ENCODE peak calls at places on chromosomes 3 and 15, in four cellular contexts. L is GM12878, O is A549, W is K562. I is an unnamed sample.

GRCh38 chr3:43105224-43105596 is 669 bp downstream of the POMGNT2 start:
- DNase-seq in L (no peak), O (no peak), W (no peak), I (no peak)

GRCh38 chr15:25849431-25849921 is 13.7 kb downstream of the ATP10A start:
- DNase-seq in L (no peak), O (peak), W (no peak), I (no peak)

GRCh38 chr3:122926322-122926721 is 101.2 kb downstream of the SEMA5B start:
- DNase-seq in L (no peak), O (no peak), W (no peak), I (no peak)

GRCh38 chr3:51963951-51964451 is 3.3 kb downstream of the PCBP4 start:
- DNase-seq in L (no peak), O (no peak), W (no peak), I (no peak)

GRCh38 chr3:38177175-38177574 is 11.8 kb downstream of the OXSR1 start:
- DNase-seq in L (no peak), O (no peak), W (no peak), I (no peak)

GRCh38 chr15:58934521-58934920 is 1.0 kb upstream of the SLTM start:
- DNase-seq in L (no peak), O (no peak), W (no peak), I (no peak)

GRCh38 chr15:52383100-52383588 is 87.5 kb upstream of the MYO5C start:
- DNase-seq in L (peak), O (no peak), W (no peak), I (no peak)

GRCh38 chr15:57382222-57382621 is 5.9 kb downstream of the CGNL1 start:
- DNase-seq in L (no peak), O (no peak), W (no peak), I (peak)

GRCh38 chr3:99674086-99674789 is 35.8 kb downstream of the COL8A1 start:
- DNase-seq in L (no peak), O (no peak), W (no peak), I (no peak)

GRCh38 chr3:114214542-114215341 is 22.6 kb downstream of the ZNF80 start:
- DNase-seq in L (no peak), O (no peak), W (no peak), I (no peak)

GRCh38 chr3:119969759-119970158 is 124.5 kb downstream of the GSK3B start:
- DNase-seq in L (no peak), O (no peak), W (no peak), I (no peak)

GRCh38 chr15:63353887-63354286 is 27.8 kb downstream of the CA12 start:
- DNase-seq in L (no peak), O (peak), W (no peak), I (no peak)

GRCh38 chr15:60844431-60845174 is 365.7 kb upstream of the ICE2 start:
- DNase-seq in L (no peak), O (no peak), W (no peak), I (no peak)

GRCh38 chr15:70140543-70141375 is 43.0 kb upstream of the TLE3 start:
- DNase-seq in L (no peak), O (peak), W (no peak), I (peak)

GRCh38 chr15:31275331-31276262 is 51.0 kb upstream of the KLF13 start:
- DNase-seq in L (no peak), O (no peak), W (no peak), I (no peak)

GRCh38 chr15:55694652-55695150 is 48.3 kb downstream of the PRTG start:
- DNase-seq in L (peak), O (peak), W (no peak), I (no peak)

GRCh38 chr3:100042144-100042543 is 72.2 kb downstream of the FILIP1L start:
- DNase-seq in L (no peak), O (peak), W (no peak), I (no peak)

DNA sequence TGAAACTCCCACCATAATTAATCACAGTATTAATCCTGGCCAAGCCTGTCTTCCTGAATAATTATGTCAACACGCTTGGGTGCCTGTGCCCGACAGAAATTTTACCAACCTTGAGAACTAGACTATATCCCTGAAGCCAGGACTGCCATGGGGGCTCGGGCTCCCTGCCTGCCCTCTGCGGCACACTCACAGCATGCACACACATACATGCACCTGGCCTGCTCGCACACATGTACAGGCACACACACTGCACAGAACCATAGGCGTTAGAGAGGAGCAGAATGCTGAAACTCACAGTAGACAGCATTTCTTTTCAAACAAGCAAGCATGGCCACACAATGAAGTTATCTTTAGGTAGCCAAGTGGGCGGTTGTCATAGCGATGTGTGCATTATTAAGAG is 91.2 kb downstream of the ZNF621 start:
- DNase-seq in L (no peak), O (no peak), W (no peak), I (no peak)
- H3K27ac ChIP-seq in L (no peak), O (no peak), W (no peak), I (no peak)

GRCh38 chr15:83445653-83446052 is 1.5 kb upstream of the SH3GL3 start:
- DNase-seq in L (no peak), O (no peak), W (no peak), I (no peak)

GRCh38 chr15:83449250-83449671 is 2.1 kb downstream of the SH3GL3 start:
- DNase-seq in L (no peak), O (no peak), W (no peak), I (no peak)

GRCh38 chr15:83446417-83446816 is 724 bp upstream of the SH3GL3 start:
- DNase-seq in L (no peak), O (no peak), W (no peak), I (no peak)

GRCh38 chr15:83444936-83445335 is 2.2 kb upstream of the SH3GL3 start:
- DNase-seq in L (no peak), O (no peak), W (no peak), I (no peak)

DNA sequence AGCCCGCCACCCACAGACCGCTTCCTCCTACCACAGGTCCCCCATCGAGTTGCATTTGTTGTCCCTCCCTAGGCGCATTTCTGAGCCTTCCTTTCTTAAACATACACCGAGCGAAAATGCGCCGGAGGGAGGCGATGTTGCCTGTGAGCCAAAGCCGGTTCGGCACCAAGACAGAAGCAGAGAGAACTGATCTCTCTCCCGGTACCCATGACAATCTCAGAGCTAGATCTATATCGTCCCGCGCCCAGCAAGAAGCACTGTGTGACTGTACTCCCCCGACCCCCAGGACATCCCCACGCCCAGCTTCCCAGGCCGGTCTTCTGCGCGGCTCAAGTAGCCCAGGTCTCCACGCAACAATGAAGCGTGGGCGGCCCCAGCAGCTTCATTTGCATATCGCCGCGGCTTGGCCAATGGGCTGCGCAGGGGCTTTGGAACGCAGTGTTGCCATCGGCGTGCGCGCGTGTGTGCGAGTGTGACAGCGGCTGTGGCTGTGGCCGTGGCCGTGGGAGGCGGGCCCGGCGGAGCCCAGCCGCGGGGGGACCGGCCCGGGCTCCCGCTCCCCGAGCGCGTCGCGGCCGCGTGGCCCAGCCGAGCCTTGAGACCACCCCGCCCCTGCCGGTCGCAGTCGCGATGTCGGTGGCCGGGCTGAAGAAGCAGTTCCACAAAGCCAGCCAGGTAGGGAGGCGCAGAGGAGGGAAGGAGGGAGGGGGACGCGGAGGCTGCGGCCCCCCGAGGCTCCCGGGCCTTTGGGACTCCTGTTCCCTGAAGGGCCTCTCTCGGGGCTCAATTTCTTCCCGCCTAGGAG is at the start of gene SH3GL3:
- DNase-seq in L (no peak), O (peak), W (peak), I (no peak)
- TF ChIP-seq POLR2AphosphoS2 in L (no peak), O (no peak), W (no peak), I (no peak)

GRCh38 chr15:83284563-83285283 is at the start of gene BNC1:
- DNase-seq in L (no peak), O (no peak), W (no peak), I (no peak)

GRCh38 chr15:83282141-83282540 is 2.3 kb downstream of the BNC1 start:
- DNase-seq in L (no peak), O (no peak), W (no peak), I (no peak)

GRCh38 chr15:83283813-83284562 is 476 bp downstream of the BNC1 start:
- DNase-seq in L (no peak), O (no peak), W (no peak), I (no peak)

GRCh38 chr15:83285284-83285978 is 967 bp upstream of the BNC1 start:
- DNase-seq in L (no peak), O (no peak), W (no peak), I (no peak)

DNA sequence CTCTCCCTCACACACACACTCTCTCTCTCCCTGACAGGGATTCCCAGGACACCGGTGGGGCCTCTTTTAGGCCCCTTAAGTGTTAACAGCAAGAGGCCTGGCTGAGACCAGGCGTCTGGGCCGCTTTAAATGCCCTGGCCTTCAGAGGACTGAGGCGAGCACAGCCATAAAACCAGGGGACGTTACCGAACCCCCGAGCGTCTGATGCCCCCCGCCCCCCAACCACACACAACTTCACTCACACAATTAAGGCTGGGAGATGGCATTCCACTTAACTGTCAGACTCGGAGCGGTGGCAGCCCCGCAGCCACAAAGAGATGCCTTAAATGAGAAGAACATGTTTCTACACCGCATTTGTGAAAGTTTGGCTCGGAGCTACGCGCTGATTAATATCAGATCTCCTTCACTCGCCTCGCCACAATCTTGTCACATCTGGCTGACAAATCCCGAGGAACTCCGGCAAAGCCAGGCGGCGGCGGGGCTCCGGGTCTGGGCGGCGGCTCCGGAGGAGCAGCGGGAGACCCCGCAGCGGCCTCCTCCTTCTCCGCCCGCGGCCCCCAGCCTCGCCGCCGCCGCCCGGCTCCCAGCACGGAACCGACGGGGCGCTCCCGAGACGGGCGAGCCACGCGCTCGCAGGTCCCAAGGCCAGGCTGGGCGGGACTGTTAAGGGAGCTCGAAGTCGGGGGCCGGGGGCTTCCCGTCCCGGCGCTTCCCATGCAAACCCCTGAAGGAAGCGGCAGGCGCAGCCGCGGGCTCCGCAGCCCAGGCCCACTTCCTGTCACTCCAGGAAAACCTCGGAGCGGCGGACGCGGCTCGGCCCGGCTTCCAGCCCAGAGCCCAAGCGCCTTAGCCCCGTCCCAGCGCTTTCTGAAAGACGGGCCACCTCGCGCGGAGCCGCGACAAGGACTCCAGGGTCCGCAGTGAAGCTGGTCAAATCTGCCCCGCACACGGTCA is 1.3 kb downstream of the BNC1 start:
- DNase-seq in L (no peak), O (no peak), W (no peak), I (no peak)
- H3K27ac ChIP-seq in L (no peak), O (peak), W (no peak), I (no peak)

DNA sequence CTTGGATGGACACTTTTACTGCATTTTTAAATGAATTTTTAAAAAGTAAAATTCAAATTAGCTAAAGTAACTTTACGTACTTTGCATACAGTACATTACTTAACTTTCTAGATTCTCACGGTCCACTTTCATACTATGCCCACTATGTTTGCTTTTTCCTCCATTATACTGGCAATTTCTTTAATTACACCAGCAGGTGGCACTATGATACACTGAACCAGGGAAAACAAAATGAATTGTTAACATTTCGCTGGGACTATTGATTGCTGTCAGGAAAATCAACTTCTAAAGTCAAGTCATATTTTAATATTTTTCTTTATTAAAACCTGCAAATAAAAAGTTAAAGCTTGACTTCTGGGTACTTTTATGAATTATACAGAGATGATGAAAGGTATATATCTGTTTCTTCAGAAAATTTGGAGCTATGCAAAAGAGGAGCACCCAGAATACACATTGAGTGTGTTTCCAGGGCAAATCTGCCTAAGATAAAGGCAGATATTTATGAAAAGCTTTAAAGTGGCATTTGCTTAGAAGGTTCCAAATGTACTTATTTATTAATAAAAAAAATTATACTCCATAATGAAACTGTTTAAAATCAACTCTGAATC is 21.8 kb upstream of the POU1F1 start:
- DNase-seq in L (no peak), O (peak), W (peak), I (peak)
- TF ChIP-seq POLR2AphosphoS2 in L (no peak), O (no peak), W (no peak), I (no peak)

GRCh38 chr15:89198196-89198595 is 23.2 kb downstream of the RLBP1 start:
- DNase-seq in L (no peak), O (no peak), W (no peak), I (no peak)
- H3K27ac ChIP-seq in L (no peak), O (no peak), W (no peak), I (peak)

GRCh38 chr3:53071882-53072431 is 26.1 kb upstream of the SFMBT1 start:
- DNase-seq in L (no peak), O (no peak), W (peak), I (no peak)

GRCh38 chr3:53069422-53070068 is 23.7 kb upstream of the SFMBT1 start:
- DNase-seq in L (no peak), O (peak), W (no peak), I (no peak)

GRCh38 chr3:53067571-53067970 is 21.7 kb upstream of the SFMBT1 start:
- DNase-seq in L (no peak), O (no peak), W (no peak), I (no peak)

GRCh38 chr3:53065841-53066480 is 20.1 kb upstream of the SFMBT1 start:
- DNase-seq in L (no peak), O (no peak), W (no peak), I (no peak)

GRCh38 chr3:53068176-53068575 is 22.3 kb upstream of the SFMBT1 start:
- DNase-seq in L (no peak), O (no peak), W (no peak), I (no peak)
- TF ChIP-seq POLR2AphosphoS2 in L (no peak), O (no peak), W (no peak), I (no peak)

GRCh38 chr15:79938143-79938542 is 32.9 kb downstream of the BCL2A1 start:
- DNase-seq in L (no peak), O (no peak), W (no peak), I (no peak)
- H3K27ac ChIP-seq in L (no peak), O (no peak), W (no peak), I (no peak)

GRCh38 chr3:185561374-185561943 is 9.1 kb upstream of the LIPH start:
- DNase-seq in L (no peak), O (no peak), W (no peak), I (no peak)

GRCh38 chr3:185561958-185562357 is 9.6 kb upstream of the LIPH start:
- DNase-seq in L (no peak), O (no peak), W (no peak), I (no peak)

GRCh38 chr3:185558395-185558794 is 6.0 kb upstream of the LIPH start:
- DNase-seq in L (no peak), O (no peak), W (peak), I (peak)

GRCh38 chr3:185560676-185561075 is 8.3 kb upstream of the LIPH start:
- DNase-seq in L (no peak), O (no peak), W (no peak), I (no peak)

DNA sequence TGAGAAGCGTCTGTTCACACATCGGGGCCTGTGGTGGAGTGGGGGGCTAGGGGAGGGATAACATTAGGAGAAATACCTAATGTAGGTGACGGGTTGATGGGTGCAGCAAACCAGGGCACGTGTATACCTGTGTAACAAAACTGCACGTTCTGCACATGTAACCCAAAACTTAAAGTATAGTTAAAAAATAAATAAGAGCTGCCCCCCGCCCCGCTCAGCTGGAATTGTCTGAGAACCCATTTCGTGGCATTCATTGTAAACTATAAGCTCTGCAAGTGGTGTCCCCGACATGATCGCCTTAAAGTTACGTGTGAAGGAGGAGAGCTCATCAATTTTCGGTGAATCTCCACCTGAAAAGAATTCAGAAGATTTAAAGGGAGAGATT is 7.3 kb upstream of the LIPH start:
- DNase-seq in L (no peak), O (no peak), W (no peak), I (no peak)
- TF ChIP-seq POLR2AphosphoS2 in L (no peak), O (no peak), W (no peak), I (no peak)

DNA sequence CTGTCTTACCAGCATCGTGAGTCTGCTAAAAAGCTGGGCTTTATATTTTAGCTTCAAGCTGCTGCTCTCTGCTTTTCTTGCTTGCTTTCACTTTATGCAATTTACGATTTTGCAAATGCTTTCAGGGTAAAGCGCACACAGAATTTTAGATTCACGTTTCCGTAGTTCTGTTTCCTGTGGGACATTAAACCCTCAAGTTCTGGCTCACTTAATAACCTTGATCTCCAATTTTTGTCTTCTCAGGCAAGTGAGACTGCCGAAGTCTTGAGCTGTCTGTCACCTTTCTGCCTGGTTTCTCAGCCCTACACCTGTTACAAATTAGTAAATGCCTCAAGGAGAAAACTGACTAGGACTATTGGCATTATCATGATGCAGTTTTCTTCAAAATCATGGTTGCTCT is 170.5 kb upstream of the TGFBR2 start:
- DNase-seq in L (no peak), O (no peak), W (no peak), I (no peak)
- H3K27ac ChIP-seq in L (no peak), O (peak), W (no peak), I (no peak)

I was measured in HepG2.